ENCODE peak calls at places on chromosomes 2 and 18, in six cellular contexts. I, Y, M, J, A and N are unnamed samples.
A peak's percentile ranks its signal among the peaks of the same experiment; 100 is the strongest.

GRCh38 chr2:189147361-189147760 is 32.2 kb downstream of the COL5A2 start:
- DNase-seq in Y (no peak), M (no peak), I (no peak), J (no peak), A (no peak), N (no peak)

GRCh38 chr2:182228741-182229140 is 198.1 kb downstream of the PDE1A start:
- DNase-seq in I (no peak), A (no peak), M (peak; percentile 56), Y (no peak), J (no peak), N (no peak)

GRCh38 chr2:182018218-182018617 is 32.6 kb downstream of the PPP1R1C start:
- DNase-seq in Y (no peak), A (no peak), M (peak; percentile 87), I (no peak), J (peak; percentile 49), N (no peak)

GRCh38 chr2:209721497-209721896 is 50.1 kb upstream of the UNC80 start:
- DNase-seq in J (no peak), I (no peak), A (no peak), Y (no peak), M (peak; percentile 33), N (no peak)

GRCh38 chr18:44080054-44080453 is 600.6 kb upstream of the SETBP1 start:
- DNase-seq in M (peak; percentile 57), J (no peak), Y (no peak), I (no peak), A (no peak), N (no peak)

GRCh38 chr2:207418422-207418821 is 111.3 kb upstream of the CREB1 start:
- DNase-seq in J (no peak), M (no peak), A (no peak), I (no peak), Y (no peak), N (no peak)

GRCh38 chr2:8448822-8449577 is 232.9 kb upstream of the ID2 start:
- DNase-seq in I (no peak), Y (no peak), A (no peak), J (no peak), M (no peak), N (no peak)

GRCh38 chr2:58535182-58535581 is 294.1 kb upstream of the FANCL start:
- DNase-seq in I (no peak), A (peak; percentile 98), Y (no peak), J (no peak), M (no peak), N (no peak)

GRCh38 chr18:32714571-32715148 is 58.2 kb downstream of the KLHL14 start:
- DNase-seq in I (peak; percentile 49), A (peak; percentile 87), Y (peak; percentile 28), M (peak; percentile 48), J (no peak), N (no peak)

GRCh38 chr18:54590945-54591344 is at the start of gene DYNAP:
- DNase-seq in J (no peak), M (no peak), Y (no peak), A (no peak), I (no peak), N (no peak)

GRCh38 chr2:32812316-32812715 is 134.4 kb upstream of the LTBP1 start:
- DNase-seq in Y (no peak), A (no peak), I (no peak), J (peak; percentile 72), M (no peak), N (peak; percentile 20)

GRCh38 chr2:106038598-106039375 is 155.3 kb downstream of the UXS1 start:
- DNase-seq in A (no peak), Y (no peak), J (no peak), I (no peak), M (no peak), N (no peak)

GRCh38 chr18:34223164-34223892 is 1.4 kb downstream of the NOL4 start:
- DNase-seq in Y (no peak), A (peak; percentile 71), I (no peak), J (no peak), M (peak; percentile 2), N (no peak)

GRCh38 chr18:12531747-12532146 is 124.0 kb downstream of the PRELID3A start:
- DNase-seq in M (no peak), I (no peak), A (no peak), Y (no peak), J (no peak), N (no peak)

GRCh38 chr2:201232125-201232815 is 28.1 kb upstream of the CASP8 start:
- DNase-seq in M (peak; percentile 69), Y (peak; percentile 92), A (peak; percentile 98), I (peak; percentile 92), J (peak; percentile 92), N (peak; percentile 88)

GRCh38 chr18:11994708-11995444 is 13.6 kb downstream of the IMPA2 start:
- DNase-seq in A (peak; percentile 92), M (no peak), I (no peak), Y (no peak), J (no peak), N (no peak)

GRCh38 chr2:218024336-218024735 is 21.5 kb upstream of the TNS1 start:
- DNase-seq in M (no peak), A (no peak), I (no peak), Y (no peak), J (no peak), N (peak; percentile 27)

GRCh38 chr18:13558132-13558531 is 168.2 kb downstream of the FAM210A start:
- DNase-seq in A (peak; percentile 72), J (no peak), I (peak; percentile 24), M (peak; percentile 17), Y (peak; percentile 31), N (peak; percentile 4)

GRCh38 chr2:39991298-39991697 is 212.2 kb upstream of the THUMPD2 start:
- DNase-seq in M (peak; percentile 76), J (no peak), Y (no peak), A (peak; percentile 3), I (no peak), N (no peak)

GRCh38 chr2:227308784-227309183 is 16.3 kb upstream of the MFF start:
- DNase-seq in J (no peak), M (peak; percentile 27), A (no peak), Y (no peak), I (no peak), N (no peak)

GRCh38 chr2:57490746-57491145 is 555.9 kb upstream of the VRK2 start:
- DNase-seq in J (no peak), Y (no peak), M (no peak), A (no peak), I (no peak), N (no peak)

DNA sequence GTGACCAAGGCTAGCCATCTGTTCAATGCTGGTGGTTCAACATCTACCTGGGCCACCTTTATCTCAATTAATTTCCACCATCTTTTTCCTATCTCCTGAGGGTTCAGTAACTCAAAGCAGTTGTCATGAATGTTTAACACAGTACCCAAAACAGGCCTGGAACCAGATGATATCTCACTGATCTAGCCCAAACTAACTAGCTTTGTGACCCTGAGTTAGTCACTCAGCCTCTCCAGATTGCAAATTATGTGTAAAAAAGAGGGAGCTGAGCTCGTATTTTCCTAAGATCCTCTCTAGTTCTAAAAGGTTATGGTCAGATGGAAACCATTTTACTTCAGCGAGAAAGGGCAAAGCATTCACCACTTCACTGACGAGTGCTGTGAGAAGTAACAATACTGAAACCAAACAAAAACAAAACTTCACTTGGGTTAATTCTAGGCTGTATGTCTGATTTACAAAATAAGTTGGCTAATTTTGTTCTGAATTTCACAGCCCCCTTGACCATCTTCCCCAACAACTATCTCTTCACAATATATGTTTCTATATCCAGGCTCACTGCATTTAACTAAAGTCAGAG is 14.8 kb downstream of the SPRED2 start:
- DNase-seq in Y (no peak), A (no peak), I (no peak), J (no peak), M (no peak), N (no peak)
- H3K27ac ChIP-seq in Y (no peak overlapping the region), A (no peak overlapping the region), I (no peak overlapping the region), J (no peak overlapping the region), M (no peak overlapping the region), N (no peak overlapping the region)

DNA sequence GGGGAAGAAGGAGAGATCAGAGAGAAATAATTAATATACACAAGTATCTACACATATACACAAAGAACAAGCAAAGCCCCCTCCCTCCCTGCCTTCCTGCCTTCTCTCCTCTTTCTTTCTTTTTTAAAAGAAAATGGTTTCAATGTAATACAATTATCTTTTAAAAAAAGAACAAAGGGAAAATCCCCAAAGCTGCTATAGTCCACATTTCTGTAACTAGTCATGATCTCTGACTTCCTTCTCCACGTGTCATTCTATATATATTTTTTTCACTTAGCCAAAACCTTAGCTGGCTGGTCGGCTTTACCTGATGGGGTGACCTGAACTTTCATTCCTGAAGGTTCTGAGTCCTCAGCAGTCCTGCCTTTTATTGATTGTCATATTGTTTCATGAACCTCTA is 44.3 kb downstream of the MAP3K20 start:
- DNase-seq in M (no peak), A (no peak), I (no peak), J (no peak), Y (no peak), N (no peak)
- H3K27ac ChIP-seq in M (peak overlapping the region; percentile 70), A (no peak overlapping the region), I (no peak overlapping the region), J (no peak overlapping the region), Y (no peak overlapping the region), N (no peak overlapping the region)

DNA sequence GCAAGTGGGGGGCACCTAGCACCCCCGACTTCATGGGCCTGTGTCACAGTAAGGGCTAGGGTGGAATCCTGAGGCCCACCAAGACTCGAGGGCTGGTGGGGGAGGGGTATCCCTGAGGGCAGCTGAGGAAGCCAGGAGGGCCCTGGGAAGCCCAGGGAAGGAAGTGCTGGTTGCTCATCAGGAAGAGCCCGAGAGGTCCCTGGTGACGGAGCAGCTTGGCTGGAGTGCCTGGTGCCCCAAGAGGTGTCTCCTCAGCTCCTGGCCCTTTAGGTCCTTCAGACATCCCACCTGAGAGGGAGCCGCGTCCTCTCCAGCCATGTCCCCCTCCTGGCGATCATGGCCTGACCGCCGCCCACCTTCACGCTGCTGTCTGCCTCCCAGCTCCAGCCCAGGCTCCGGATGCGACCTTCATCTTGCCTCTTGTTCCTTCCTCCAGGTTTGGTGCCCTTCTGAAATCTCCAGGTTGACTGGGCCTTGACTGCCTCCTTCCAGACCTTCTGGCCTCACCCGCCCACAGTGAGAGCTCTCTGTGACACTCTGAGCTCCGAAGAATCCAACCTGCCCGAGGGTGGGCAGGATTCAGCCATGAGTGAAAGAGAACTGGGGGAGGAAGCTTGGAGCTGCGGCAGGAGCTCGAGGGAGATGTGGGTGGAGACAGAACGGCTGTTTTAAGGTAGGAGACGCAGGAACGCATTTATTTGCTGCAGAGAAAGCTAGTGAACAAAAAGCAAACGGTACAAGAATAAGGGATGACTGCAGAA is 42.7 kb upstream of the SEMA4C start:
- DNase-seq in M (no peak), A (no peak), I (no peak), J (no peak), Y (no peak), N (no peak)
- H3K27ac ChIP-seq in M (no peak overlapping the region), A (no peak overlapping the region), I (no peak overlapping the region), J (no peak overlapping the region), Y (no peak overlapping the region), N (no peak overlapping the region)

DNA sequence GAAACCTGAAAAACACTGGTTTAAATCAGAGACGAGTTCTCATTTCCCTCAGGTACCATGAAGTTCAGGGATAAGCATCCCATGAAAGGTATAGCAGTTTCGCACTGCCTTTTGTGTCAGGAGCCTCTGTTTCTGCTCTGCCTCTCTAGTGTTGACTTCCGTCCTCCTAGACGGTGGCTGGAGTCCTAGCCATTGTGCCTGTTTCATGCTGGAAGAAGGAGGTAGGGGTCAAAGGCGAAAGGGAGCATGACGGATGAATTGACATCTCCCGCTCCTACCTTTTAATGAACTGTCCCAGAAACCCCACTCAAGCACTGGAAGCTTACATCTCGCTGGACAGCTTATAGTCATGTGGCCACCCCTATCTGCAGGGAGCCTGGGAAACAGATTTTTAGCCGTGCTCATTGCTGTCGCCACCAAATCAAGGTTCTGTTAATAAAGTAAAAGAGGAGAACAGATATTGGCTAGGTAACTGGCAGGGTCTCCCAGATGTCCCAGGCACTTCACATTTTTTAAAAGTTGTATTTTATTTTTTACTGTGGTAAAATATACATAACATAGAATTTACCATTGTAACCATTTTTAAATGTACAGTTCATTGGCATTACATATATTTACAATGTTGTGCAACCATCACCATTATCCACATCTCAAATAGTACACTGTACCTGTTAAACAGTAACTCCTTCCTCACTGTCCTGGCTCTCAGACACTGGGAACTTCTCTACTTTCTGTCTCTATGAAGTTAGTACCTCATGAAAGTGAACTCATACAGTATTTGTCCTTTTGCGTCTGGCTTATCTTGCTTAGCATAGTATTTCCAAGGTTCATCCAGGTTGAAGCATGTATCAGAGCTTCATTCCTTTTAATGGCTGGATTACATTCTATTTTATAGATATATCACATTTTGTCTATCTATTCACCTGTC is 55.0 kb upstream of the CTLA4 start:
- DNase-seq in A (no peak), J (no peak), Y (no peak), I (no peak), M (no peak), N (no peak)
- H3K27ac ChIP-seq in A (no peak overlapping the region), J (peak overlapping the region; percentile 70), Y (no peak overlapping the region), I (peak overlapping the region; percentile 94), M (peak overlapping the region; percentile 98), N (peak overlapping the region; percentile 47)